ENCODE peak calls at places on chromosomes 5 and 9, in six cellular contexts. X is adrenal gland, H is tibial nerve, B is body of pancreas, M is HCT116, E is Peyer's patch. I is an unnamed sample. For H3K4me1, the result is how much of the 10 kb centered on the place peaks cover.

GRCh38 chr5:9245071-9245470 is 300.8 kb downstream of the SEMA5A start:
- DNase-seq in B (no peak), H (no peak), X (no peak), E (no peak), M (no peak), I (no peak)

GRCh38 chr5:160071521-160072299 is 47.5 kb downstream of the PWWP2A start:
- DNase-seq in H (no peak), E (no peak), B (peak), M (no peak), X (no peak), I (no peak)

GRCh38 chr9:33159760-33160127 is 7.4 kb downstream of the B4GALT1 start:
- DNase-seq in X (peak), E (peak), B (peak), H (peak), M (no peak), I (no peak)

GRCh38 chr5:118249386-118249785 is 739.0 kb downstream of the DTWD2 start:
- DNase-seq in M (no peak), X (no peak), B (no peak), H (no peak), E (no peak), I (no peak)

GRCh38 chr5:142658278-142658677 is 27.6 kb downstream of the FGF1 start:
- DNase-seq in H (no peak), M (no peak), E (no peak), X (no peak), B (no peak), I (no peak)

GRCh38 chr5:133478611-133479010 is 133.7 kb downstream of the FSTL4 start:
- DNase-seq in M (no peak), B (no peak), H (no peak), X (no peak), E (no peak), I (no peak)

GRCh38 chr9:27059907-27060306 is 49.1 kb upstream of the TEK start:
- DNase-seq in H (no peak), B (no peak), E (no peak), X (no peak), M (no peak), I (no peak)

GRCh38 chr9:125494555-125494920 is 212.5 kb downstream of the MAPKAP1 start:
- DNase-seq in M (no peak), X (no peak), B (no peak), E (no peak), H (no peak), I (no peak)

GRCh38 chr5:170470808-170471404 is 32.9 kb upstream of the KCNIP1 start:
- DNase-seq in X (no peak), B (no peak), E (no peak), M (no peak), H (no peak), I (no peak)

GRCh38 chr9:113993838-113994540 is 84.1 kb downstream of the AMBP start:
- DNase-seq in M (no peak), E (peak), B (peak), H (peak), X (peak), I (no peak)

GRCh38 chr5:71782771-71783770 is 64.0 kb downstream of the CARTPT start:
- DNase-seq in E (peak), B (peak), M (peak), H (peak), X (peak), I (no peak)

GRCh38 chr9:36415822-36416515 is 15.9 kb upstream of the RNF38 start:
- DNase-seq in E (no peak), M (no peak), H (no peak), B (no peak), X (no peak), I (no peak)

GRCh38 chr5:39578887-39579497 is 154.2 kb upstream of the DAB2 start:
- DNase-seq in M (peak), E (no peak), X (no peak), B (no peak), H (no peak), I (no peak)

GRCh38 chr9:23826120-23826629 is at the start of gene ELAVL2:
- DNase-seq in X (peak), H (peak), B (peak), E (peak), M (no peak), I (peak)

GRCh38 chr5:115842089-115842881 is 550 bp downstream of the AP3S1 start:
- DNase-seq in M (peak), B (peak), E (no peak), X (peak), H (peak), I (no peak)

GRCh38 chr9:108035485-108035884 is 545.9 kb upstream of the KLF4 start:
- DNase-seq in M (no peak), E (no peak), H (no peak), X (no peak), B (no peak), I (no peak)

GRCh38 chr5:133293953-133294352 is 242.1 kb downstream of the HSPA4 start:
- DNase-seq in M (no peak), B (no peak), E (no peak), X (no peak), H (no peak), I (no peak)

GRCh38 chr5:66810151-66810550 is 214.0 kb downstream of the MAST4 start:
- DNase-seq in E (no peak), H (no peak), B (no peak), M (no peak), X (no peak), I (no peak)

GRCh38 chr5:158843305-158843704 is 256.4 kb downstream of the EBF1 start:
- DNase-seq in X (no peak), H (no peak), M (no peak), B (no peak), E (no peak), I (no peak)

GRCh38 chr5:167916706-167917105 is 374.7 kb upstream of the WWC1 start:
- DNase-seq in H (peak), E (no peak), M (no peak), X (peak), B (peak), I (no peak)

GRCh38 chr9:113597390-113598241 is 134.1 kb downstream of the RGS3 start:
- DNase-seq in M (no peak), X (peak), B (no peak), H (no peak), E (peak), I (no peak)

GRCh38 chr9:101201626-101202025 is 173.1 kb downstream of the PLPPR1 start:
- DNase-seq in X (peak), E (no peak), H (no peak), M (no peak), B (peak), I (no peak)

GRCh38 chr5:38724301-38725030 is 121.3 kb upstream of the OSMR start:
- DNase-seq in B (no peak), M (no peak), H (no peak), X (no peak), E (no peak), I (no peak)

GRCh38 chr5:61280205-61280604 is 51.9 kb upstream of the ZSWIM6 start:
- DNase-seq in B (peak), M (peak), X (no peak), H (peak), E (no peak), I (no peak)

GRCh38 chr5:169980418-169981053 is at the start of gene INSYN2B:
- DNase-seq in E (no peak), X (peak), M (peak), H (peak), B (peak), I (no peak)

GRCh38 chr9:133799716-133800115 is 61.6 kb upstream of the SARDH start:
- DNase-seq in H (no peak), E (no peak), X (no peak), B (no peak), M (no peak), I (no peak)

GRCh38 chr5:101306391-101307137 is 403.5 kb upstream of the ST8SIA4 start:
- DNase-seq in M (peak), E (no peak), X (no peak), H (no peak), B (no peak), I (no peak)

GRCh38 chr9:130530932-130531331 is 48.4 kb upstream of the FUBP3 start:
- DNase-seq in E (no peak), M (no peak), H (no peak), X (peak), B (peak), I (no peak)

GRCh38 chr5:179746872-179747271 is 14.2 kb downstream of the MAML1 start:
- DNase-seq in H (no peak), X (no peak), B (no peak), M (no peak), E (no peak), I (no peak)

GRCh38 chr5:110413856-110414255 is 312.6 kb downstream of the TMEM232 start:
- DNase-seq in B (no peak), M (no peak), X (no peak), E (no peak), H (no peak), I (no peak)

GRCh38 chr5:9335269-9335668 is 210.6 kb downstream of the SEMA5A start:
- DNase-seq in H (no peak), X (no peak), E (no peak), M (no peak), B (no peak), I (no peak)

GRCh38 chr9:75869236-75869635 is 21.2 kb upstream of the PCSK5 start:
- DNase-seq in X (no peak), B (peak), M (no peak), H (peak), E (no peak), I (no peak)

GRCh38 chr5:68467791-68468190 is 252.2 kb downstream of the PIK3R1 start:
- DNase-seq in M (no peak), E (peak), X (no peak), B (no peak), H (no peak), I (no peak)

GRCh38 chr5:136492587-136492986 is 127.2 kb upstream of the TRPC7 start:
- DNase-seq in M (no peak), H (no peak), X (no peak), B (no peak), E (no peak), I (no peak)

GRCh38 chr5:119274767-119275130 is 81.1 kb upstream of the TNFAIP8 start:
- DNase-seq in E (no peak), B (no peak), H (no peak), M (peak), X (no peak), I (no peak)

GRCh38 chr5:60402161-60402785 is 297.7 kb downstream of the DEPDC1B start:
- DNase-seq in E (no peak), H (no peak), B (no peak), M (no peak), X (no peak), I (no peak)

GRCh38 chr5:36692791-36693763 is 86.7 kb downstream of the SLC1A3 start:
- DNase-seq in H (peak), M (peak), X (peak), B (peak), E (peak), I (no peak)

GRCh38 chr9:71604197-71605063 is 163.9 kb downstream of the CEMIP2 start:
- DNase-seq in M (peak), H (peak), B (peak), X (peak), E (peak), I (peak)

GRCh38 chr5:150461231-150461630 is 11.7 kb upstream of the RPS14 start:
- DNase-seq in M (no peak), B (no peak), H (no peak), X (no peak), E (no peak), I (no peak)

GRCh38 chr9:97038909-97039781 is at the start of gene CTSV:
- DNase-seq in H (peak), X (peak), B (peak), E (peak), M (peak), I (peak)
- TF ChIP-seq POLR2A in H (peak), X (peak), B (peak), E (no peak), M (peak), I (peak)

GRCh38 chr5:126973193-126973592 is 57.2 kb downstream of the MARCHF3 start:
- DNase-seq in M (no peak), X (no peak), H (no peak), B (no peak), E (peak), I (no peak)
- H3K4me3 ChIP-seq in M (no peak), X (no peak), H (no peak), B (no peak), E (no peak), I (no peak)

GRCh38 chr5:93394301-93394700 is 186.7 kb downstream of the NR2F1-AS1 start:
- DNase-seq in B (no peak), X (no peak), M (no peak), H (no peak), E (no peak), I (no peak)

GRCh38 chr5:93395010-93395409 is 186.0 kb downstream of the NR2F1-AS1 start:
- DNase-seq in E (no peak), M (no peak), H (no peak), B (no peak), X (no peak), I (no peak)

GRCh38 chr5:93401844-93402243 is 179.2 kb downstream of the NR2F1-AS1 start:
- DNase-seq in M (no peak), X (no peak), B (no peak), H (no peak), E (no peak), I (no peak)

GRCh38 chr5:93399675-93400074 is 181.3 kb downstream of the NR2F1-AS1 start:
- DNase-seq in E (no peak), H (no peak), X (no peak), M (no peak), B (peak), I (no peak)

GRCh38 chr5:93395891-93396465 is 185.0 kb downstream of the NR2F1-AS1 start:
- DNase-seq in E (no peak), H (no peak), B (no peak), X (no peak), M (no peak), I (no peak)
- H3K4me1 ChIP-seq in E (under half), H (under half), B (under half), X (under half), M (under half), I (under half)

GRCh38 chr9:88503101-88503844 is 31.7 kb upstream of the NXNL2 start:
- DNase-seq in E (no peak), X (no peak), M (no peak), B (no peak), H (no peak), I (no peak)

GRCh38 chr9:88501086-88501485 is 33.9 kb upstream of the NXNL2 start:
- DNase-seq in X (no peak), E (no peak), M (no peak), B (no peak), H (no peak), I (no peak)

GRCh38 chr9:88498880-88499279 is 36.1 kb upstream of the NXNL2 start:
- DNase-seq in B (no peak), X (peak), M (no peak), E (no peak), H (no peak), I (no peak)

GRCh38 chr9:88502552-88503034 is 32.4 kb upstream of the NXNL2 start:
- DNase-seq in B (no peak), M (no peak), E (no peak), X (no peak), H (no peak), I (no peak)

GRCh38 chr9:88503845-88504764 is 30.9 kb upstream of the NXNL2 start:
- DNase-seq in M (no peak), X (no peak), H (no peak), E (no peak), B (no peak), I (no peak)
- TF ChIP-seq POLR2A in M (no peak), X (no peak), H (no peak), E (no peak), B (no peak), I (no peak)

GRCh38 chr5:42109006-42109572 is 184.0 kb downstream of the FBXO4 start:
- DNase-seq in B (no peak), X (no peak), H (no peak), M (no peak), E (no peak), I (no peak)
- H3K4me3 ChIP-seq in B (no peak), X (no peak), H (no peak), M (no peak), E (no peak), I (no peak)